ENCODE peak calls at places on chromosomes 3 and 15, in six cellular contexts. One of them, this sample, is unnamed. For H3K4me1, the result is how much of the 10 kb centered on the place peaks cover.

GRCh38 chr3:63387568-63387967 is 109.5 kb downstream of the SYNPR start:
- DNase-seq in heart right ventricle: no peak
- DNase-seq in left ventricle myocardium inferior: no peak
- DNase-seq in CD8-positive, alpha-beta memory T cell: no peak
- DNase-seq in right atrium auricular region: no peak
- DNase-seq in kidney: no peak
- DNase-seq in this sample: no peak

GRCh38 chr3:152768478-152768877 is 66.5 kb upstream of the P2RY1 start:
- DNase-seq in CD8-positive, alpha-beta memory T cell: no peak
- DNase-seq in left ventricle myocardium inferior: no peak
- DNase-seq in kidney: no peak
- DNase-seq in right atrium auricular region: no peak
- DNase-seq in heart right ventricle: peak
- DNase-seq in this sample: no peak

GRCh38 chr15:89332446-89332845 is 2.2 kb downstream of the POLG start:
- DNase-seq in kidney: no peak
- DNase-seq in heart right ventricle: no peak
- DNase-seq in left ventricle myocardium inferior: no peak
- DNase-seq in right atrium auricular region: no peak
- DNase-seq in CD8-positive, alpha-beta memory T cell: no peak
- DNase-seq in this sample: no peak

GRCh38 chr3:31624054-31624709 is 91.5 kb downstream of the STT3B start:
- DNase-seq in heart right ventricle: no peak
- DNase-seq in CD8-positive, alpha-beta memory T cell: no peak
- DNase-seq in right atrium auricular region: no peak
- DNase-seq in kidney: no peak
- DNase-seq in left ventricle myocardium inferior: no peak
- DNase-seq in this sample: no peak

GRCh38 chr3:15899438-15899837 is 101.7 kb upstream of the ANKRD28 start:
- DNase-seq in left ventricle myocardium inferior: no peak
- DNase-seq in heart right ventricle: no peak
- DNase-seq in kidney: no peak
- DNase-seq in right atrium auricular region: no peak
- DNase-seq in CD8-positive, alpha-beta memory T cell: no peak
- DNase-seq in this sample: no peak

GRCh38 chr3:9201278-9201677 is 48.2 kb downstream of the SRGAP3 start:
- DNase-seq in kidney: no peak
- DNase-seq in right atrium auricular region: no peak
- DNase-seq in left ventricle myocardium inferior: no peak
- DNase-seq in CD8-positive, alpha-beta memory T cell: no peak
- DNase-seq in heart right ventricle: no peak
- DNase-seq in this sample: no peak

GRCh38 chr3:190130700-190131099 is 10.0 kb upstream of the P3H2 start:
- DNase-seq in CD8-positive, alpha-beta memory T cell: no peak
- DNase-seq in kidney: no peak
- DNase-seq in heart right ventricle: peak
- DNase-seq in left ventricle myocardium inferior: no peak
- DNase-seq in right atrium auricular region: no peak
- DNase-seq in this sample: no peak

GRCh38 chr3:52108302-52109232 is 45.7 kb downstream of the POC1A start:
- DNase-seq in right atrium auricular region: peak
- DNase-seq in kidney: peak
- DNase-seq in left ventricle myocardium inferior: peak
- DNase-seq in CD8-positive, alpha-beta memory T cell: no peak
- DNase-seq in heart right ventricle: peak
- DNase-seq in this sample: no peak

GRCh38 chr3:195522254-195523023 is 20.7 kb downstream of the PPP1R2 start:
- DNase-seq in right atrium auricular region: no peak
- DNase-seq in left ventricle myocardium inferior: no peak
- DNase-seq in CD8-positive, alpha-beta memory T cell: peak
- DNase-seq in kidney: no peak
- DNase-seq in heart right ventricle: no peak
- DNase-seq in this sample: no peak

GRCh38 chr3:160278210-160278609 is 53.0 kb downstream of the C3orf80 start:
- DNase-seq in heart right ventricle: no peak
- DNase-seq in kidney: no peak
- DNase-seq in right atrium auricular region: no peak
- DNase-seq in left ventricle myocardium inferior: no peak
- DNase-seq in CD8-positive, alpha-beta memory T cell: no peak
- DNase-seq in this sample: no peak

GRCh38 chr15:77107531-77108355 is 36.8 kb upstream of the TSPAN3 start:
- DNase-seq in kidney: no peak
- DNase-seq in left ventricle myocardium inferior: peak
- DNase-seq in heart right ventricle: peak
- DNase-seq in right atrium auricular region: peak
- DNase-seq in CD8-positive, alpha-beta memory T cell: peak
- DNase-seq in this sample: no peak

GRCh38 chr15:66833372-66833771 is 131.3 kb downstream of the SMAD6 start:
- DNase-seq in heart right ventricle: no peak
- DNase-seq in right atrium auricular region: no peak
- DNase-seq in kidney: no peak
- DNase-seq in left ventricle myocardium inferior: no peak
- DNase-seq in CD8-positive, alpha-beta memory T cell: no peak
- DNase-seq in this sample: no peak

GRCh38 chr3:159273608-159274007 is 471.8 kb downstream of the MFSD1 start:
- DNase-seq in left ventricle myocardium inferior: peak
- DNase-seq in kidney: no peak
- DNase-seq in CD8-positive, alpha-beta memory T cell: no peak
- DNase-seq in right atrium auricular region: no peak
- DNase-seq in heart right ventricle: peak
- DNase-seq in this sample: no peak

GRCh38 chr15:85993116-85993515 is 86.6 kb upstream of the AGBL1 start:
- DNase-seq in kidney: no peak
- DNase-seq in CD8-positive, alpha-beta memory T cell: no peak
- DNase-seq in right atrium auricular region: no peak
- DNase-seq in heart right ventricle: no peak
- DNase-seq in left ventricle myocardium inferior: no peak
- DNase-seq in this sample: no peak

GRCh38 chr15:48325400-48325799 is 5.8 kb upstream of the DUT start:
- DNase-seq in CD8-positive, alpha-beta memory T cell: no peak
- DNase-seq in right atrium auricular region: no peak
- DNase-seq in kidney: no peak
- DNase-seq in left ventricle myocardium inferior: no peak
- DNase-seq in heart right ventricle: no peak
- DNase-seq in this sample: no peak

GRCh38 chr15:24966364-24967103 is 11.7 kb downstream of the SNRPN start:
- DNase-seq in left ventricle myocardium inferior: no peak
- DNase-seq in right atrium auricular region: no peak
- DNase-seq in CD8-positive, alpha-beta memory T cell: no peak
- DNase-seq in heart right ventricle: no peak
- DNase-seq in kidney: no peak
- DNase-seq in this sample: no peak

DNA sequence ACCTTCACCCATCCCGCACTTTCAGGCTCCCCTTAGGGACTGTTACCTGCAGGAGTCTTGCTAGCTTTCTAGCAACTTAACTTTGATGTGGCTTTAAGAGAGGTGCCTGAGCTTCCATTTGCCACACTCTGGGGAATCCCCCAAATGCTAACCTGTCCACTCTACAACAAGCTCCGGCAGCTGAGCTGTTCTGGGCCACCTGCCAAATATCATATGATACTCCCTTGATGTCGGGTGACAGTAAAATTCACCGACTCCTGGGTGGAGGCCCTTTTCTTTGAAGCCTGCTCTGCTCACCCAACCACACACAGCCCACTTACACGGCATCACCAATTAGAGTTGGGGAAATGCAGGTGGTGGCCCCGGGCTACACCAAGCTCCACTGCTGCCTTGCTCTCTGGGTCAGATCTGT is 38.0 kb upstream of the XCR1 start:
- DNase-seq in heart right ventricle: peak
- DNase-seq in CD8-positive, alpha-beta memory T cell: peak
- DNase-seq in kidney: no peak
- DNase-seq in left ventricle myocardium inferior: peak
- DNase-seq in right atrium auricular region: no peak
- DNase-seq in this sample: no peak
- H3K4me1 ChIP-seq in heart right ventricle: under half
- H3K4me1 ChIP-seq in CD8-positive, alpha-beta memory T cell: half or more
- H3K4me1 ChIP-seq in kidney: under half
- H3K4me1 ChIP-seq in left ventricle myocardium inferior: half or more
- H3K4me1 ChIP-seq in right atrium auricular region: under half
- H3K4me1 ChIP-seq in this sample: under half

DNA sequence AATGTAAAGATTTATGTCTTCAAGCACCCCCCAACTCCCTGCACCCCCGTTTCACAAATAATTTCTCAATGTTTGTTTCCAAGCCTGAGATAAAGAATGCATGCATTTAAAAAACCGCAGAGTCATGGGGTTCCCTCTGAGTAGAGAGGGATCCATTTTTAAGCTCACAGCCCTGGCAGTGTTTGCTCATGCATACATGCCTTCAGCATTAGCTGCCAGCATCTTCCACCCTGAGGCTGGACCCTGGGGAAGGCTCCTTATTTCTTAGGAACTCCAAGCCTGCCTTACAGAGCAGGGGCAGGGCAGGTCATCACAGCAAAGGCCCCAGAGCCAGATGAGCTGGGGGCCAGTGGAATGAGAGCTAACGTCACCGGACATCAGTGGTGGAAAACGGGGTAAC is 31.3 kb downstream of the TLE3 start:
- DNase-seq in left ventricle myocardium inferior: no peak
- DNase-seq in heart right ventricle: no peak
- DNase-seq in kidney: no peak
- DNase-seq in CD8-positive, alpha-beta memory T cell: no peak
- DNase-seq in right atrium auricular region: no peak
- DNase-seq in this sample: no peak
- H3K27ac ChIP-seq in left ventricle myocardium inferior: no peak
- H3K27ac ChIP-seq in heart right ventricle: no peak
- H3K27ac ChIP-seq in kidney: no peak
- H3K27ac ChIP-seq in CD8-positive, alpha-beta memory T cell: no peak
- H3K27ac ChIP-seq in right atrium auricular region: no peak
- H3K27ac ChIP-seq in this sample: no peak

GRCh38 chr3:58055309-58055708 is 47.1 kb downstream of the FLNB start:
- DNase-seq in CD8-positive, alpha-beta memory T cell: no peak
- DNase-seq in left ventricle myocardium inferior: no peak
- DNase-seq in heart right ventricle: no peak
- DNase-seq in right atrium auricular region: no peak
- DNase-seq in kidney: no peak
- DNase-seq in this sample: no peak
- H3K4me1 ChIP-seq in CD8-positive, alpha-beta memory T cell: under half
- H3K4me1 ChIP-seq in left ventricle myocardium inferior: half or more
- H3K4me1 ChIP-seq in heart right ventricle: under half
- H3K4me1 ChIP-seq in right atrium auricular region: under half
- H3K4me1 ChIP-seq in kidney: under half
- H3K4me1 ChIP-seq in this sample: under half

GRCh38 chr15:63014578-63014977 is 28.0 kb upstream of the TPM1 start:
- DNase-seq in CD8-positive, alpha-beta memory T cell: no peak
- DNase-seq in right atrium auricular region: no peak
- DNase-seq in kidney: no peak
- DNase-seq in left ventricle myocardium inferior: no peak
- DNase-seq in heart right ventricle: no peak
- DNase-seq in this sample: no peak
- H3K27ac ChIP-seq in CD8-positive, alpha-beta memory T cell: no peak
- H3K27ac ChIP-seq in right atrium auricular region: no peak
- H3K27ac ChIP-seq in kidney: no peak
- H3K27ac ChIP-seq in left ventricle myocardium inferior: no peak
- H3K27ac ChIP-seq in heart right ventricle: no peak
- H3K27ac ChIP-seq in this sample: peak

GRCh38 chr3:66501483-66502266 is 853 bp upstream of the LRIG1 start:
- DNase-seq in left ventricle myocardium inferior: no peak
- DNase-seq in heart right ventricle: no peak
- DNase-seq in CD8-positive, alpha-beta memory T cell: no peak
- DNase-seq in right atrium auricular region: no peak
- DNase-seq in kidney: peak
- DNase-seq in this sample: no peak
- H3K4me1 ChIP-seq in left ventricle myocardium inferior: half or more
- H3K4me1 ChIP-seq in heart right ventricle: under half
- H3K4me1 ChIP-seq in CD8-positive, alpha-beta memory T cell: under half
- H3K4me1 ChIP-seq in right atrium auricular region: under half
- H3K4me1 ChIP-seq in kidney: under half
- H3K4me1 ChIP-seq in this sample: under half

GRCh38 chr3:114308830-114309229 is 15.0 kb downstream of the TIGIT start:
- DNase-seq in CD8-positive, alpha-beta memory T cell: peak
- DNase-seq in kidney: no peak
- DNase-seq in right atrium auricular region: no peak
- DNase-seq in left ventricle myocardium inferior: no peak
- DNase-seq in heart right ventricle: no peak
- DNase-seq in this sample: no peak
- H3K27ac ChIP-seq in CD8-positive, alpha-beta memory T cell: peak
- H3K27ac ChIP-seq in kidney: no peak
- H3K27ac ChIP-seq in right atrium auricular region: no peak
- H3K27ac ChIP-seq in left ventricle myocardium inferior: no peak
- H3K27ac ChIP-seq in heart right ventricle: no peak
- H3K27ac ChIP-seq in this sample: no peak